ENCODE peak calls at places on chromosome 17, in eight cellular contexts. M is activated naive CD8-positive, alpha-beta T cell treated with anti-CD3 and anti-CD28 coated beads, Interleukin-2, amount 50 U/mL, for 24 hours; Q is RCC 7860; H is fibroblast of lung; L is effector memory CD8-positive, alpha-beta T cell; U is COR-L47; X is naive B cell; A is astrocyte of the cerebellum. N is an unnamed sample.

GRCh38 chr17:41352597-41353366 is 2.2 kb upstream of the KRT33A start:
- DNase-seq in L (no peak), X (no peak), M (no peak), Q (no peak), U (no peak), H (no peak), A (no peak), N (no peak)

GRCh38 chr17:38671939-38672720 is 2.6 kb downstream of the EPOP start:
- DNase-seq in Q (no peak), X (no peak), U (no peak), M (no peak), H (no peak), L (no peak), A (no peak), N (no peak)

GRCh38 chr17:78766743-78767294 is 15.3 kb downstream of the CYTH1 start:
- DNase-seq in Q (no peak), L (no peak), X (no peak), H (no peak), A (no peak), M (no peak), U (no peak), N (no peak)

GRCh38 chr17:80372922-80373570 is 41.9 kb upstream of the ENDOV start:
- DNase-seq in H (no peak), Q (no peak), X (no peak), A (no peak), L (no peak), U (no peak), M (no peak), N (no peak)

GRCh38 chr17:57879437-57880085 is 29.7 kb upstream of the MRPS23 start:
- DNase-seq in U (no peak), Q (peak), M (no peak), L (no peak), A (no peak), H (no peak), X (no peak), N (peak)

GRCh38 chr17:78250891-78251772 is 19.7 kb downstream of the TMEM235 start:
- DNase-seq in X (peak), U (peak), A (peak), H (peak), M (peak), L (peak), Q (peak), N (peak)

GRCh38 chr17:79627184-79627765 is 16.4 kb upstream of the RBFOX3 start:
- DNase-seq in M (no peak), L (no peak), H (no peak), U (no peak), X (no peak), A (no peak), Q (no peak), N (no peak)

GRCh38 chr17:50028207-50029120 is 27.4 kb upstream of the ITGA3 start:
- DNase-seq in Q (peak), X (no peak), M (no peak), H (peak), A (no peak), L (no peak), U (no peak), N (peak)

GRCh38 chr17:64938925-64939474 is 19.7 kb upstream of the LRRC37A3 start:
- DNase-seq in U (no peak), M (peak), Q (peak), X (peak), A (no peak), L (peak), H (no peak), N (no peak)

GRCh38 chr17:42399121-42399520 is 10.9 kb upstream of the STAT3 start:
- DNase-seq in H (no peak), U (no peak), L (no peak), A (no peak), M (no peak), Q (no peak), X (no peak), N (no peak)

GRCh38 chr17:48961516-48962233 is 6.7 kb downstream of the GIP start:
- DNase-seq in M (no peak), X (no peak), U (no peak), A (no peak), Q (peak), L (no peak), H (peak), N (peak)

GRCh38 chr17:76141212-76142043 is at the start of gene FOXJ1:
- DNase-seq in L (peak), X (peak), A (peak), H (peak), U (peak), M (peak), Q (peak), N (peak)

GRCh38 chr17:46770818-46771600 is 47.5 kb downstream of the WNT3 start:
- DNase-seq in Q (peak), X (peak), U (no peak), M (peak), A (no peak), H (peak), L (no peak), N (no peak)

GRCh38 chr17:38461683-38462082 is 33.4 kb downstream of the ARHGAP23 start:
- DNase-seq in U (no peak), L (no peak), H (no peak), X (no peak), M (no peak), A (no peak), Q (no peak), N (no peak)

GRCh38 chr17:8855477-8856204 is 11.8 kb downstream of the PIK3R6 start:
- DNase-seq in X (no peak), L (no peak), U (no peak), H (no peak), A (no peak), Q (no peak), M (no peak), N (no peak)

GRCh38 chr17:39979021-39979660 is 1.5 kb upstream of the PSMD3 start:
- DNase-seq in X (no peak), U (no peak), L (no peak), A (peak), H (peak), M (no peak), Q (peak), N (peak)

GRCh38 chr17:73341350-73342056 is 29.7 kb upstream of the CDC42EP4 start:
- DNase-seq in M (no peak), Q (no peak), A (no peak), X (no peak), L (no peak), H (no peak), U (peak), N (no peak)

GRCh38 chr17:4939554-4939803 is 367 bp downstream of the SLC25A11 start:
- DNase-seq in X (no peak), H (no peak), Q (no peak), U (no peak), M (peak), L (no peak), A (no peak), N (no peak)

GRCh38 chr17:31825961-31826691 is 32.9 kb downstream of the COPRS start:
- DNase-seq in X (no peak), H (no peak), A (no peak), U (no peak), Q (no peak), M (no peak), L (no peak), N (no peak)

GRCh38 chr17:49217651-49218413 is 7.3 kb downstream of the ABI3 start:
- DNase-seq in Q (no peak), M (peak), X (peak), L (peak), H (no peak), U (no peak), A (no peak), N (no peak)

GRCh38 chr17:81491761-81492160 is 20.8 kb downstream of the ACTG1 start:
- DNase-seq in X (no peak), U (no peak), A (no peak), Q (no peak), M (no peak), L (no peak), H (no peak), N (no peak)

GRCh38 chr17:73290399-73291259 is 21.2 kb downstream of the CDC42EP4 start:
- DNase-seq in A (no peak), Q (no peak), X (no peak), H (no peak), M (no peak), L (no peak), U (no peak), N (no peak)

GRCh38 chr17:76449126-76449525 is 3.8 kb downstream of the UBE2O start:
- DNase-seq in X (no peak), L (no peak), A (no peak), U (no peak), H (no peak), M (no peak), Q (no peak), N (no peak)

GRCh38 chr17:6473128-6473767 is 29.0 kb downstream of the PIMREG start:
- DNase-seq in X (peak), Q (peak), U (no peak), A (peak), H (peak), L (peak), M (peak), N (peak)

GRCh38 chr17:81868674-81869220 is 2.4 kb downstream of the ARHGDIA start:
- DNase-seq in Q (peak), A (no peak), L (no peak), H (peak), X (no peak), U (no peak), M (no peak), N (peak)

GRCh38 chr17:35809855-35810461 is 674 bp downstream of the TAF15 start:
- DNase-seq in A (no peak), Q (peak), M (no peak), H (no peak), X (no peak), L (no peak), U (no peak), N (no peak)

GRCh38 chr17:3894927-3895343 is 2.1 kb upstream of the CAMKK1 start:
- DNase-seq in X (no peak), A (no peak), M (no peak), H (no peak), L (no peak), U (no peak), Q (no peak), N (peak)

GRCh38 chr17:80704894-80705293 is 160.3 kb downstream of the RPTOR start:
- DNase-seq in A (no peak), H (no peak), X (no peak), L (no peak), Q (no peak), M (no peak), U (no peak), N (no peak)

GRCh38 chr17:17269926-17270773 is 10.9 kb downstream of the COPS3 start:
- DNase-seq in Q (no peak), L (no peak), U (no peak), X (no peak), A (no peak), H (no peak), M (peak), N (no peak)

GRCh38 chr17:2071421-2072281 is 16.7 kb downstream of the HIC1 start:
- DNase-seq in L (no peak), M (no peak), U (no peak), H (peak), X (no peak), A (no peak), Q (no peak), N (no peak)

GRCh38 chr17:38417210-38417951 is 10.9 kb upstream of the ARHGAP23 start:
- DNase-seq in Q (no peak), M (no peak), U (no peak), X (no peak), A (no peak), L (no peak), H (no peak), N (peak)

GRCh38 chr17:45223541-45224528 is 2.1 kb downstream of the FMNL1 start:
- DNase-seq in A (no peak), M (peak), L (peak), X (peak), U (no peak), Q (no peak), H (no peak), N (peak)

GRCh38 chr17:80980397-80981061 is 11.1 kb upstream of the CHMP6 start:
- DNase-seq in H (peak), A (no peak), L (no peak), M (no peak), Q (peak), U (no peak), X (no peak), N (no peak)